ENCODE peak calls at places on chromosomes 2 and 18, in eight cellular contexts. Z is NAMALWA; V is NCI-H1417; Q is lower leg skin; J is sigmoid colon; B is amniotic stem cell; K is activated naive CD4-positive, alpha-beta T cell; A is T-helper 2 cell. S is an unnamed sample.

GRCh38 chr18:33576999-33577687 is 876 bp upstream of the ASXL3 start:
- DNase-seq in Z (peak; percentile 31), V (no peak), Q (no peak), J (no peak), B (no peak), K (no peak), A (no peak), S (no peak)

GRCh38 chr18:51952844-51953243 is 387.2 kb upstream of the DCC start:
- DNase-seq in Z (no peak), V (no peak), Q (no peak), J (no peak), B (no peak), K (no peak), A (no peak), S (no peak)

GRCh38 chr2:204529795-204530463 is 15.3 kb upstream of the PARD3B start:
- DNase-seq in Z (no peak), V (no peak), Q (no peak), J (no peak), B (no peak), K (no peak), A (no peak), S (no peak)

GRCh38 chr2:181196401-181196800 is 216.0 kb downstream of the UBE2E3 start:
- DNase-seq in Z (no peak), V (no peak), Q (no peak), J (no peak), B (no peak), K (no peak), A (no peak), S (peak; percentile 31)

GRCh38 chr2:240593703-240594451 is 7.3 kb downstream of the CAPN10 start:
- DNase-seq in Z (no peak), V (no peak), Q (peak; percentile 75), J (peak; percentile 61), B (no peak), K (no peak), A (no peak), S (no peak)

GRCh38 chr2:2328847-2329246 is 2.2 kb downstream of the MYT1L start:
- DNase-seq in Z (peak; percentile 25), V (no peak), Q (no peak), J (no peak), B (no peak), K (no peak), A (no peak), S (peak; percentile 69)

GRCh38 chr2:205675861-205676516 is 6.3 kb upstream of the NRP2 start:
- DNase-seq in Z (peak; percentile 58), V (peak; percentile 31), Q (no peak), J (no peak), B (peak; percentile 67), K (no peak), A (no peak), S (peak; percentile 62)

GRCh38 chr18:59518705-59519104 is 159.6 kb upstream of the LMAN1 start:
- DNase-seq in Z (no peak), V (no peak), Q (no peak), J (no peak), B (no peak), K (no peak), A (no peak), S (no peak)

GRCh38 chr2:167492486-167492885 is 604.2 kb downstream of the XIRP2 start:
- DNase-seq in Z (no peak), V (no peak), Q (no peak), J (no peak), B (no peak), K (no peak), A (no peak), S (no peak)

GRCh38 chr18:48324651-48325050 is 84.5 kb downstream of the ZBTB7C start:
- DNase-seq in Z (no peak), V (peak; percentile 45), Q (no peak), J (no peak), B (no peak), K (no peak), A (no peak), S (peak; percentile 57)

GRCh38 chr2:43226955-43227829 is 786 bp upstream of the ZFP36L2 start:
- DNase-seq in Z (peak; percentile 75), V (peak; percentile 83), Q (peak; percentile 98), J (peak; percentile 99), B (peak; percentile 72), K (peak; percentile 61), A (peak; percentile 44), S (peak; percentile 55)

GRCh38 chr2:237431372-237431771 is 17.4 kb upstream of the COL6A3 start:
- DNase-seq in Z (no peak), V (no peak), Q (no peak), J (no peak), B (no peak), K (no peak), A (no peak), S (no peak)

GRCh38 chr2:240319855-240320560 is 115.5 kb upstream of the GPC1 start:
- DNase-seq in Z (no peak), V (no peak), Q (peak; percentile 80), J (no peak), B (peak; percentile 8), K (no peak), A (no peak), S (no peak)

GRCh38 chr2:119523383-119523958 is 812 bp downstream of the SCTR start:
- DNase-seq in Z (no peak), V (no peak), Q (peak; percentile 40), J (no peak), B (no peak), K (no peak), A (no peak), S (no peak)

GRCh38 chr2:155310589-155310988 is 612.1 kb downstream of the KCNJ3 start:
- DNase-seq in Z (peak; percentile 68), V (peak; percentile 1), Q (no peak), J (no peak), B (no peak), K (no peak), A (no peak), S (no peak)

GRCh38 chr2:19369341-19369955 is 11.0 kb upstream of the OSR1 start:
- DNase-seq in Z (no peak), V (no peak), Q (no peak), J (no peak), B (no peak), K (no peak), A (no peak), S (peak; percentile 23)

GRCh38 chr2:177604291-177605065 is 211.9 kb downstream of the AGPS start:
- DNase-seq in Z (peak; percentile 54), V (peak; percentile 8), Q (no peak), J (no peak), B (peak; percentile 45), K (no peak), A (no peak), S (peak; percentile 10)

GRCh38 chr2:97741251-97741650 is 27.9 kb downstream of the ZAP70 start:
- DNase-seq in Z (no peak), V (no peak), Q (peak; percentile 68), J (no peak), B (no peak), K (no peak), A (no peak), S (no peak)

GRCh38 chr2:73877071-73877802 is 15.6 kb upstream of the ACTG2 start:
- DNase-seq in Z (no peak), V (peak; percentile 45), Q (no peak), J (no peak), B (no peak), K (no peak), A (no peak), S (peak; percentile 57)

GRCh38 chr2:70659551-70659950 is 105.9 kb upstream of the TGFA start:
- DNase-seq in Z (no peak), V (no peak), Q (no peak), J (no peak), B (no peak), K (no peak), A (no peak), S (no peak)

GRCh38 chr2:152466041-152466440 is 131.1 kb downstream of the FMNL2 start:
- DNase-seq in Z (no peak), V (peak; percentile 6), Q (peak; percentile 69), J (no peak), B (no peak), K (no peak), A (no peak), S (no peak)

GRCh38 chr2:188984126-188984525 is 10.0 kb downstream of the COL3A1 start:
- DNase-seq in Z (no peak), V (no peak), Q (no peak), J (no peak), B (no peak), K (no peak), A (no peak), S (no peak)